ENCODE peak calls at places on chromosomes 1 and 21, in four cellular contexts. One of them, this sample, is unnamed.

GRCh38 chr1:27555700-27556424 is 48.1 kb downstream of the AHDC1 start:
- DNase-seq in fibroblast of lung: peak
- DNase-seq in GM23248: no peak
- DNase-seq in IMR-90: no peak
- DNase-seq in this sample: no peak

GRCh38 chr1:40938393-40938792 is 41.1 kb upstream of the CTPS1 start:
- DNase-seq in GM23248: no peak
- DNase-seq in IMR-90: no peak
- DNase-seq in fibroblast of lung: no peak
- DNase-seq in this sample: no peak

GRCh38 chr1:240492832-240493440 is 119.0 kb downstream of the GREM2 start:
- DNase-seq in GM23248: no peak
- DNase-seq in IMR-90: peak
- DNase-seq in fibroblast of lung: peak
- DNase-seq in this sample: no peak

GRCh38 chr1:20678599-20678998 is 17.4 kb upstream of the DDOST start:
- DNase-seq in IMR-90: no peak
- DNase-seq in GM23248: no peak
- DNase-seq in fibroblast of lung: no peak
- DNase-seq in this sample: no peak

GRCh38 chr1:83882906-83883305 is 116.0 kb downstream of the TTLL7 start:
- DNase-seq in GM23248: peak
- DNase-seq in IMR-90: peak
- DNase-seq in fibroblast of lung: peak
- DNase-seq in this sample: no peak

GRCh38 chr1:199083680-199084079 is 444.8 kb downstream of the PTPRC start:
- DNase-seq in fibroblast of lung: peak
- DNase-seq in IMR-90: peak
- DNase-seq in GM23248: peak
- DNase-seq in this sample: no peak

GRCh38 chr1:215082532-215083407 is at the start of gene KCNK2:
- DNase-seq in IMR-90: peak
- DNase-seq in fibroblast of lung: no peak
- DNase-seq in GM23248: peak
- DNase-seq in this sample: no peak

GRCh38 chr1:157107702-157108101 is 8.1 kb upstream of the ETV3L start:
- DNase-seq in IMR-90: no peak
- DNase-seq in GM23248: no peak
- DNase-seq in fibroblast of lung: no peak
- DNase-seq in this sample: no peak

GRCh38 chr1:107277022-107277421 is 136.2 kb downstream of the NTNG1 start:
- DNase-seq in IMR-90: peak
- DNase-seq in fibroblast of lung: peak
- DNase-seq in GM23248: peak
- DNase-seq in this sample: no peak

GRCh38 chr1:12195416-12195815 is 28.6 kb downstream of the TNFRSF1B start:
- DNase-seq in fibroblast of lung: no peak
- DNase-seq in IMR-90: no peak
- DNase-seq in GM23248: no peak
- DNase-seq in this sample: no peak

GRCh38 chr1:245201827-245202226 is 47.0 kb downstream of the KIF26B start:
- DNase-seq in IMR-90: no peak
- DNase-seq in fibroblast of lung: no peak
- DNase-seq in GM23248: peak
- DNase-seq in this sample: no peak

GRCh38 chr1:170932236-170932635 is 3.1 kb upstream of the MROH9 start:
- DNase-seq in GM23248: no peak
- DNase-seq in fibroblast of lung: no peak
- DNase-seq in IMR-90: no peak
- DNase-seq in this sample: no peak

GRCh38 chr1:177270863-177271262 is 100.1 kb downstream of the BRINP2 start:
- DNase-seq in fibroblast of lung: no peak
- DNase-seq in IMR-90: no peak
- DNase-seq in GM23248: peak
- DNase-seq in this sample: no peak

GRCh38 chr1:94063379-94063778 is 57.6 kb downstream of the ABCA4 start:
- DNase-seq in fibroblast of lung: peak
- DNase-seq in IMR-90: peak
- DNase-seq in GM23248: peak
- DNase-seq in this sample: no peak

GRCh38 chr1:238690415-238690814 is 696.0 kb upstream of the CHRM3 start:
- DNase-seq in GM23248: peak
- DNase-seq in fibroblast of lung: peak
- DNase-seq in IMR-90: peak
- DNase-seq in this sample: no peak

GRCh38 chr1:186139115-186139514 is 235.9 kb downstream of the TPR start:
- DNase-seq in fibroblast of lung: no peak
- DNase-seq in GM23248: no peak
- DNase-seq in IMR-90: no peak
- DNase-seq in this sample: no peak

GRCh38 chr1:200028586-200029034 is 1.1 kb downstream of the NR5A2 start:
- DNase-seq in IMR-90: no peak
- DNase-seq in fibroblast of lung: no peak
- DNase-seq in GM23248: no peak
- DNase-seq in this sample: no peak

GRCh38 chr1:64161347-64162080 is 41.9 kb upstream of the UBE2U start:
- DNase-seq in fibroblast of lung: peak
- DNase-seq in IMR-90: peak
- DNase-seq in GM23248: peak
- DNase-seq in this sample: no peak

GRCh38 chr1:23902611-23903278 is 10.4 kb downstream of the CNR2 start:
- DNase-seq in fibroblast of lung: no peak
- DNase-seq in IMR-90: no peak
- DNase-seq in GM23248: peak
- DNase-seq in this sample: no peak

GRCh38 chr1:10722803-10723202 is 73.6 kb downstream of the CASZ1 start:
- DNase-seq in fibroblast of lung: no peak
- DNase-seq in GM23248: no peak
- DNase-seq in IMR-90: no peak
- DNase-seq in this sample: no peak

GRCh38 chr1:6807782-6808181 is 22.5 kb downstream of the CAMTA1 start:
- DNase-seq in GM23248: no peak
- DNase-seq in fibroblast of lung: no peak
- DNase-seq in IMR-90: peak
- DNase-seq in this sample: no peak

GRCh38 chr1:161038523-161039153 is at the start of gene TSTD1:
- DNase-seq in GM23248: no peak
- DNase-seq in IMR-90: no peak
- DNase-seq in fibroblast of lung: no peak
- DNase-seq in this sample: no peak

GRCh38 chr1:80083892-80084291 is 1077.4 kb upstream of the ADGRL4 start:
- DNase-seq in fibroblast of lung: no peak
- DNase-seq in IMR-90: no peak
- DNase-seq in GM23248: no peak
- DNase-seq in this sample: no peak

GRCh38 chr1:31306278-31306677 is 9.4 kb downstream of the ZCCHC17 start:
- DNase-seq in GM23248: peak
- DNase-seq in IMR-90: peak
- DNase-seq in fibroblast of lung: peak
- DNase-seq in this sample: peak

GRCh38 chr1:232553809-232554208 is 76.1 kb downstream of the SIPA1L2 start:
- DNase-seq in GM23248: peak
- DNase-seq in IMR-90: peak
- DNase-seq in fibroblast of lung: peak
- DNase-seq in this sample: no peak
- H3K4me2 ChIP-seq in GM23248: peak
- H3K4me2 ChIP-seq in IMR-90: peak
- H3K4me2 ChIP-seq in fibroblast of lung: no peak
- H3K4me2 ChIP-seq in this sample: no peak

GRCh38 chr1:204266504-204267034 is 52.8 kb upstream of the GOLT1A start:
- DNase-seq in GM23248: peak
- DNase-seq in fibroblast of lung: no peak
- DNase-seq in IMR-90: no peak
- DNase-seq in this sample: no peak

GRCh38 chr1:204267191-204267601 is 53.4 kb upstream of the GOLT1A start:
- DNase-seq in IMR-90: no peak
- DNase-seq in fibroblast of lung: no peak
- DNase-seq in GM23248: no peak
- DNase-seq in this sample: no peak

GRCh38 chr1:204265665-204266064 is 51.9 kb upstream of the GOLT1A start:
- DNase-seq in GM23248: no peak
- DNase-seq in IMR-90: no peak
- DNase-seq in fibroblast of lung: no peak
- DNase-seq in this sample: no peak

GRCh38 chr1:204264805-204265204 is 51.0 kb upstream of the GOLT1A start:
- DNase-seq in fibroblast of lung: no peak
- DNase-seq in GM23248: no peak
- DNase-seq in IMR-90: no peak
- DNase-seq in this sample: no peak

GRCh38 chr1:204268101-204268500 is 54.3 kb upstream of the GOLT1A start:
- DNase-seq in GM23248: no peak
- DNase-seq in IMR-90: no peak
- DNase-seq in fibroblast of lung: no peak
- DNase-seq in this sample: no peak
- H3K9ac ChIP-seq in GM23248: no peak
- H3K9ac ChIP-seq in IMR-90: no peak
- H3K9ac ChIP-seq in fibroblast of lung: no peak
- H3K9ac ChIP-seq in this sample: no peak

GRCh38 chr21:37139902-37140301 is 66.8 kb downstream of the TTC3 start:
- DNase-seq in GM23248: peak
- DNase-seq in IMR-90: peak
- DNase-seq in fibroblast of lung: peak
- DNase-seq in this sample: no peak
- H3K27ac ChIP-seq in GM23248: no peak
- H3K27ac ChIP-seq in IMR-90: peak
- H3K27ac ChIP-seq in fibroblast of lung: peak
- H3K27ac ChIP-seq in this sample: no peak

GRCh38 chr1:89831462-89832113 is 10.8 kb downstream of the LRRC8D start:
- DNase-seq in GM23248: no peak
- DNase-seq in IMR-90: no peak
- DNase-seq in fibroblast of lung: no peak
- DNase-seq in this sample: no peak

GRCh38 chr1:89833183-89834077 is 12.6 kb downstream of the LRRC8D start:
- DNase-seq in fibroblast of lung: no peak
- DNase-seq in GM23248: no peak
- DNase-seq in IMR-90: no peak
- DNase-seq in this sample: no peak

GRCh38 chr1:89829186-89829585 is 8.4 kb downstream of the LRRC8D start:
- DNase-seq in IMR-90: no peak
- DNase-seq in GM23248: no peak
- DNase-seq in fibroblast of lung: no peak
- DNase-seq in this sample: no peak

GRCh38 chr1:89834078-89834704 is 13.4 kb downstream of the LRRC8D start:
- DNase-seq in GM23248: no peak
- DNase-seq in IMR-90: peak
- DNase-seq in fibroblast of lung: peak
- DNase-seq in this sample: no peak

GRCh38 chr1:89832481-89833127 is 11.8 kb downstream of the LRRC8D start:
- DNase-seq in fibroblast of lung: no peak
- DNase-seq in IMR-90: no peak
- DNase-seq in GM23248: no peak
- DNase-seq in this sample: no peak
- H3K4me2 ChIP-seq in fibroblast of lung: no peak
- H3K4me2 ChIP-seq in IMR-90: no peak
- H3K4me2 ChIP-seq in GM23248: no peak
- H3K4me2 ChIP-seq in this sample: no peak

GRCh38 chr21:15054089-15054488 is 10.7 kb downstream of the NRIP1 start:
- DNase-seq in GM23248: no peak
- DNase-seq in IMR-90: no peak
- DNase-seq in fibroblast of lung: no peak
- DNase-seq in this sample: no peak
- H3K9ac ChIP-seq in GM23248: no peak
- H3K9ac ChIP-seq in IMR-90: no peak
- H3K9ac ChIP-seq in fibroblast of lung: no peak
- H3K9ac ChIP-seq in this sample: no peak

GRCh38 chr1:175166746-175167145 is 25.8 kb downstream of the KIAA0040 start:
- DNase-seq in GM23248: no peak
- DNase-seq in IMR-90: no peak
- DNase-seq in fibroblast of lung: no peak
- DNase-seq in this sample: no peak
- H3K27ac ChIP-seq in GM23248: no peak
- H3K27ac ChIP-seq in IMR-90: no peak
- H3K27ac ChIP-seq in fibroblast of lung: no peak
- H3K27ac ChIP-seq in this sample: no peak

DNA sequence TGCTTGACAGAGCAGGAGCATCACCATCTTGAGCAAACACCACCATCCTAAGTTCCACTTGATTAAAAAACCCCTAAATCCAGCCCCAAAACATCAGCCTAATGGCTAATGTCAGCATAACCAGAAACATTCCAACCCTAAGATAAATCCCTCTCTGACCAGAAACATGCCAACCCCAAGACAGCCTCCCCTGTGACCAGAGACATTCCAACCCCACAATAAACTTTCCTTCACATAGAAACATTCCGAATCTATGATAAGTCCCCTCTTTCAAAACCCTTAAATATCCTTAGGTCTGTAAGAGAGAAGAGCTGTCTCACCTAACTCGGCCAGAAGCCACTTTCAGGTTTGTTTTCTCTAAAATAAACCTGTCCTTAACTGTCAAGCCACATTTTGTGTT is 17.4 kb upstream of the SLC2A5 start:
- DNase-seq in GM23248: peak
- DNase-seq in fibroblast of lung: no peak
- DNase-seq in IMR-90: no peak
- DNase-seq in this sample: no peak
- H3K4me2 ChIP-seq in GM23248: no peak
- H3K4me2 ChIP-seq in fibroblast of lung: no peak
- H3K4me2 ChIP-seq in IMR-90: peak
- H3K4me2 ChIP-seq in this sample: no peak

GRCh38 chr1:213120961-213121360 is 69.9 kb downstream of the RPS6KC1 start:
- DNase-seq in GM23248: no peak
- DNase-seq in fibroblast of lung: no peak
- DNase-seq in IMR-90: no peak
- DNase-seq in this sample: no peak
- H3K9ac ChIP-seq in GM23248: no peak
- H3K9ac ChIP-seq in fibroblast of lung: no peak
- H3K9ac ChIP-seq in IMR-90: no peak
- H3K9ac ChIP-seq in this sample: no peak

GRCh38 chr1:34235594-34235993 is 58.9 kb downstream of the C1orf94 start:
- DNase-seq in fibroblast of lung: no peak
- DNase-seq in GM23248: peak
- DNase-seq in IMR-90: no peak
- DNase-seq in this sample: no peak

GRCh38 chr1:34236089-34236488 is 59.4 kb downstream of the C1orf94 start:
- DNase-seq in IMR-90: no peak
- DNase-seq in GM23248: no peak
- DNase-seq in fibroblast of lung: no peak
- DNase-seq in this sample: no peak

GRCh38 chr1:34231441-34231840 is 54.7 kb downstream of the C1orf94 start:
- DNase-seq in fibroblast of lung: no peak
- DNase-seq in GM23248: no peak
- DNase-seq in IMR-90: no peak
- DNase-seq in this sample: no peak

DNA sequence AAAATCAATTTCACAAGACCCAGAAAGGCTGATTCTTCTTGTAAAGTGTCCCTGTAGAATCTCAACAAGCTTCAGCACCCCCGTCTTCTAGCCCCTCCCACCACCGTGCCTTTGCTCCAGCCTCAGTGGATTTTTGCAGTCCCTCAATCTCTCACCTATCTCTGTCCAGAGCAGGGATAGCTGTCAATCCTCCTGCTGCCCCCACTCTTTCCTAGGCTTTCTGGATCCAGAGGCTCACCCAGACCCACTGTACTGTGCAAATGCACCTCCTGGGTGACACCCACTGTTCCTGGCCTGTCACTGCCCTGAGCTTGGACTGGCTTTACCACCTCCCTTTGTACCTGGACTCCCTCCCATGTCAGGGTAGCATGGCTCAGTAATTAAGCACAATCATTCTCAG is 60.7 kb downstream of the C1orf94 start:
- DNase-seq in fibroblast of lung: no peak
- DNase-seq in GM23248: no peak
- DNase-seq in IMR-90: no peak
- DNase-seq in this sample: no peak
- H3K27ac ChIP-seq in fibroblast of lung: no peak
- H3K27ac ChIP-seq in GM23248: no peak
- H3K27ac ChIP-seq in IMR-90: no peak
- H3K27ac ChIP-seq in this sample: no peak